ENCODE peak calls at places on chromosomes 4 and X, in ten cellular contexts. N, Z, C, A, H, W, S, R, J and I are unnamed samples.
A peak's percentile ranks its signal among the peaks of the same experiment; 100 is the strongest.

GRCh38 chr4:129138762-129139496 is 43.0 kb downstream of the C4orf33 start:
- DNase-seq in N (no peak), Z (no peak), C (no peak), A (no peak), H (no peak), W (no peak), S (no peak), R (no peak), J (no peak), I (peak; percentile 56)

GRCh38 chr4:173135241-173135847 is 33.3 kb upstream of the GALNT7 start:
- DNase-seq in N (peak; percentile 22), Z (peak; percentile 62), C (no peak), A (peak; percentile 47), H (no peak), W (no peak), S (no peak), R (no peak), J (no peak), I (peak; percentile 59)

GRCh38 chrX:10795721-10796120 is 175.3 kb upstream of the MID1 start:
- DNase-seq in N (no peak), Z (peak; percentile 6), C (no peak), A (no peak), H (no peak), W (no peak), S (no peak), R (no peak), J (no peak), I (no peak)

GRCh38 chr4:156242390-156242789 is 288.7 kb upstream of the CTSO start:
- DNase-seq in N (no peak), Z (peak; percentile 55), C (no peak), A (no peak), H (no peak), W (no peak), S (no peak), R (no peak), J (no peak), I (no peak)

GRCh38 chr4:168569066-168569908 is 72.4 kb downstream of the PALLD start:
- DNase-seq in N (no peak), Z (peak; percentile 54), C (no peak), A (no peak), H (peak; percentile 26), W (peak; percentile 44), S (no peak), R (no peak), J (peak; percentile 78), I (peak; percentile 80)

GRCh38 chr4:56859841-56860240 is 38.3 kb upstream of the SPINK2 start:
- DNase-seq in N (no peak), Z (no peak), C (no peak), A (no peak), H (no peak), W (no peak), S (no peak), R (no peak), J (no peak), I (no peak)

GRCh38 chrX:10074241-10074941 is 82.4 kb upstream of the CLCN4 start:
- DNase-seq in N (no peak), Z (no peak), C (no peak), A (peak; percentile 91), H (no peak), W (no peak), S (no peak), R (no peak), J (no peak), I (peak; percentile 93)

GRCh38 chr4:122688529-122688928 is 44.0 kb upstream of the BBS12 start:
- DNase-seq in N (no peak), Z (no peak), C (no peak), A (no peak), H (no peak), W (no peak), S (no peak), R (no peak), J (no peak), I (no peak)

GRCh38 chrX:6041630-6042029 is 187.0 kb downstream of the NLGN4X start:
- DNase-seq in N (no peak), Z (peak; percentile 27), C (no peak), A (peak; percentile 31), H (no peak), W (no peak), S (no peak), R (no peak), J (no peak), I (peak; percentile 76)

GRCh38 chr4:184968784-184969201 is 49.5 kb upstream of the HELT start:
- DNase-seq in N (no peak), Z (no peak), C (no peak), A (peak; percentile 77), H (no peak), W (peak; percentile 66), S (peak; percentile 69), R (no peak), J (peak; percentile 66), I (peak; percentile 74)

GRCh38 chrX:105658136-105658535 is 164.2 kb upstream of the NRK start:
- DNase-seq in N (no peak), Z (peak; percentile 4), C (peak; percentile 0), A (peak; percentile 65), H (no peak), W (no peak), S (no peak), R (no peak), J (no peak), I (peak; percentile 16)

GRCh38 chrX:151711154-151711553 is 4.7 kb upstream of the FATE1 start:
- DNase-seq in N (no peak), Z (no peak), C (no peak), A (no peak), H (no peak), W (no peak), S (no peak), R (no peak), J (no peak), I (no peak)

GRCh38 chr4:177220376-177220775 is 89.3 kb upstream of the NEIL3 start:
- DNase-seq in N (no peak), Z (peak; percentile 74), C (no peak), A (peak; percentile 13), H (no peak), W (no peak), S (no peak), R (no peak), J (no peak), I (peak; percentile 59)

GRCh38 chr4:142846729-142847606 is 867 bp upstream of the INPP4B start:
- DNase-seq in N (peak; percentile 17), Z (no peak), C (peak; percentile 80), A (peak; percentile 79), H (peak; percentile 83), W (peak; percentile 74), S (peak; percentile 45), R (peak; percentile 28), J (peak; percentile 55), I (peak; percentile 76)

GRCh38 chr4:161254375-161254774 is 909.4 kb downstream of the FSTL5 start:
- DNase-seq in N (no peak), Z (no peak), C (peak; percentile 15), A (peak; percentile 14), H (no peak), W (no peak), S (no peak), R (no peak), J (no peak), I (peak; percentile 1)

GRCh38 chrX:136259543-136259942 is 8.3 kb upstream of the MAP7D3 start:
- DNase-seq in N (no peak), Z (peak; percentile 76), C (no peak), A (peak; percentile 51), H (peak; percentile 24), W (no peak), S (no peak), R (no peak), J (no peak), I (peak; percentile 52)

GRCh38 chrX:7062276-7062675 is 85.2 kb upstream of the STS start:
- DNase-seq in N (no peak), Z (peak; percentile 30), C (no peak), A (peak; percentile 6), H (no peak), W (no peak), S (no peak), R (no peak), J (no peak), I (no peak)

GRCh38 chr4:115121351-115122043 is 8.1 kb upstream of the NDST4 start:
- DNase-seq in N (no peak), Z (no peak), C (peak; percentile 6), A (peak; percentile 11), H (no peak), W (no peak), S (no peak), R (no peak), J (no peak), I (no peak)

GRCh38 chrX:2793752-2794151 is 35.0 kb upstream of the GYG2 start:
- DNase-seq in N (no peak), Z (no peak), C (peak; percentile 62), A (no peak), H (no peak), W (no peak), S (no peak), R (no peak), J (no peak), I (no peak)

GRCh38 chr4:170391066-170391754 is 301.5 kb upstream of the AADAT start:
- DNase-seq in N (peak; percentile 78), Z (peak; percentile 69), C (no peak), A (peak; percentile 28), H (no peak), W (no peak), S (no peak), R (no peak), J (no peak), I (peak; percentile 72)

GRCh38 chrX:31580726-31581125 is 508.9 kb upstream of the FTHL17 start:
- DNase-seq in N (peak; percentile 28), Z (peak; percentile 86), C (no peak), A (peak; percentile 24), H (no peak), W (no peak), S (no peak), R (no peak), J (no peak), I (peak; percentile 70)

GRCh38 chr4:106355193-106355592 is 13.4 kb downstream of the GIMD1 start:
- DNase-seq in N (no peak), Z (no peak), C (no peak), A (no peak), H (no peak), W (no peak), S (no peak), R (no peak), J (no peak), I (no peak)

GRCh38 chr4:166675411-166675810 is 558.9 kb downstream of the SPOCK3 start:
- DNase-seq in N (peak; percentile 18), Z (peak; percentile 81), C (no peak), A (peak; percentile 83), H (no peak), W (peak; percentile 5), S (no peak), R (no peak), J (peak; percentile 2), I (peak; percentile 52)